ENCODE peak calls at places on chromosome 20, in ten cellular contexts. One of them, this sample, is unnamed.
A peak's percentile ranks its signal among the peaks of the same experiment; 100 is the strongest.

GRCh38 chr20:57089701-57090144 is 176.7 kb downstream of the BMP7 start:
- DNase-seq in stimulated activated effector memory CD8-positive, alpha-beta T cell treated with anti-CD3 and anti-CD28 coated beads, Interleukin-12 subunit alpha, Interleukin-12 subunit beta, amount 100 ng/mL, for 72 hours: peak; percentile 29
- DNase-seq in activated CD4-positive, alpha-beta T cell treated with anti-CD3 and anti-CD28 coated beads for 36 hours: peak; percentile 87
- DNase-seq in mesothelial cell of epicardium: peak; percentile 76
- DNase-seq in pancreas: peak; percentile 79
- DNase-seq in stimulated activated CD4-positive, alpha-beta T cell treated with anti-CD3 and anti-CD28 coated beads, Interleukin-15, amount 100 ng/mL, for 1 hour: peak; percentile 45
- DNase-seq in ascending aorta: no peak
- DNase-seq in NCI-H2171 treated with DMSO at 0.1 percent for 48 hours: peak; percentile 11
- DNase-seq in NCI-H1105: peak; percentile 52
- DNase-seq in progenitor cell of endocrine pancreas: peak; percentile 89
- DNase-seq in this sample: peak; percentile 75

GRCh38 chr20:38032585-38033329 is 499 bp downstream of the TTI1 start:
- DNase-seq in ascending aorta: no peak
- DNase-seq in mesothelial cell of epicardium: no peak
- DNase-seq in progenitor cell of endocrine pancreas: no peak
- DNase-seq in stimulated activated effector memory CD8-positive, alpha-beta T cell treated with anti-CD3 and anti-CD28 coated beads, Interleukin-12 subunit alpha, Interleukin-12 subunit beta, amount 100 ng/mL, for 72 hours: no peak
- DNase-seq in activated CD4-positive, alpha-beta T cell treated with anti-CD3 and anti-CD28 coated beads for 36 hours: peak; percentile 75
- DNase-seq in NCI-H1105: peak; percentile 64
- DNase-seq in NCI-H2171 treated with DMSO at 0.1 percent for 48 hours: no peak
- DNase-seq in stimulated activated CD4-positive, alpha-beta T cell treated with anti-CD3 and anti-CD28 coated beads, Interleukin-15, amount 100 ng/mL, for 1 hour: no peak
- DNase-seq in pancreas: no peak
- DNase-seq in this sample: no peak

GRCh38 chr20:3889489-3890409 is 562 bp downstream of the PANK2 start:
- DNase-seq in stimulated activated effector memory CD8-positive, alpha-beta T cell treated with anti-CD3 and anti-CD28 coated beads, Interleukin-12 subunit alpha, Interleukin-12 subunit beta, amount 100 ng/mL, for 72 hours: peak; percentile 31
- DNase-seq in activated CD4-positive, alpha-beta T cell treated with anti-CD3 and anti-CD28 coated beads for 36 hours: peak; percentile 67
- DNase-seq in NCI-H1105: peak; percentile 10
- DNase-seq in progenitor cell of endocrine pancreas: peak; percentile 15
- DNase-seq in mesothelial cell of epicardium: peak; percentile 26
- DNase-seq in ascending aorta: no peak
- DNase-seq in pancreas: peak; percentile 45
- DNase-seq in stimulated activated CD4-positive, alpha-beta T cell treated with anti-CD3 and anti-CD28 coated beads, Interleukin-15, amount 100 ng/mL, for 1 hour: peak; percentile 9
- DNase-seq in NCI-H2171 treated with DMSO at 0.1 percent for 48 hours: peak; percentile 81
- DNase-seq in this sample: peak; percentile 64

GRCh38 chr20:63940472-63941266 is 15.5 kb downstream of the UCKL1 start:
- DNase-seq in stimulated activated CD4-positive, alpha-beta T cell treated with anti-CD3 and anti-CD28 coated beads, Interleukin-15, amount 100 ng/mL, for 1 hour: no peak
- DNase-seq in activated CD4-positive, alpha-beta T cell treated with anti-CD3 and anti-CD28 coated beads for 36 hours: no peak
- DNase-seq in NCI-H1105: no peak
- DNase-seq in stimulated activated effector memory CD8-positive, alpha-beta T cell treated with anti-CD3 and anti-CD28 coated beads, Interleukin-12 subunit alpha, Interleukin-12 subunit beta, amount 100 ng/mL, for 72 hours: no peak
- DNase-seq in ascending aorta: no peak
- DNase-seq in mesothelial cell of epicardium: no peak
- DNase-seq in pancreas: peak; percentile 10
- DNase-seq in progenitor cell of endocrine pancreas: no peak
- DNase-seq in NCI-H2171 treated with DMSO at 0.1 percent for 48 hours: no peak
- DNase-seq in this sample: peak; percentile 30

GRCh38 chr20:1171461-1172093 is 13.2 kb downstream of the TMEM74B start:
- DNase-seq in activated CD4-positive, alpha-beta T cell treated with anti-CD3 and anti-CD28 coated beads for 36 hours: peak; percentile 54
- DNase-seq in ascending aorta: no peak
- DNase-seq in stimulated activated CD4-positive, alpha-beta T cell treated with anti-CD3 and anti-CD28 coated beads, Interleukin-15, amount 100 ng/mL, for 1 hour: no peak
- DNase-seq in stimulated activated effector memory CD8-positive, alpha-beta T cell treated with anti-CD3 and anti-CD28 coated beads, Interleukin-12 subunit alpha, Interleukin-12 subunit beta, amount 100 ng/mL, for 72 hours: no peak
- DNase-seq in pancreas: no peak
- DNase-seq in mesothelial cell of epicardium: no peak
- DNase-seq in NCI-H1105: no peak
- DNase-seq in NCI-H2171 treated with DMSO at 0.1 percent for 48 hours: no peak
- DNase-seq in progenitor cell of endocrine pancreas: peak; percentile 61
- DNase-seq in this sample: no peak

GRCh38 chr20:41308290-41308691 is 9.2 kb downstream of the ZHX3 start:
- DNase-seq in progenitor cell of endocrine pancreas: no peak
- DNase-seq in NCI-H1105: no peak
- DNase-seq in activated CD4-positive, alpha-beta T cell treated with anti-CD3 and anti-CD28 coated beads for 36 hours: no peak
- DNase-seq in stimulated activated CD4-positive, alpha-beta T cell treated with anti-CD3 and anti-CD28 coated beads, Interleukin-15, amount 100 ng/mL, for 1 hour: no peak
- DNase-seq in pancreas: no peak
- DNase-seq in mesothelial cell of epicardium: no peak
- DNase-seq in stimulated activated effector memory CD8-positive, alpha-beta T cell treated with anti-CD3 and anti-CD28 coated beads, Interleukin-12 subunit alpha, Interleukin-12 subunit beta, amount 100 ng/mL, for 72 hours: no peak
- DNase-seq in ascending aorta: no peak
- DNase-seq in NCI-H2171 treated with DMSO at 0.1 percent for 48 hours: no peak
- DNase-seq in this sample: no peak

GRCh38 chr20:719816-720215 is 44.2 kb upstream of the SCRT2 start:
- DNase-seq in ascending aorta: no peak
- DNase-seq in stimulated activated CD4-positive, alpha-beta T cell treated with anti-CD3 and anti-CD28 coated beads, Interleukin-15, amount 100 ng/mL, for 1 hour: no peak
- DNase-seq in mesothelial cell of epicardium: no peak
- DNase-seq in NCI-H2171 treated with DMSO at 0.1 percent for 48 hours: peak; percentile 91
- DNase-seq in pancreas: no peak
- DNase-seq in activated CD4-positive, alpha-beta T cell treated with anti-CD3 and anti-CD28 coated beads for 36 hours: no peak
- DNase-seq in stimulated activated effector memory CD8-positive, alpha-beta T cell treated with anti-CD3 and anti-CD28 coated beads, Interleukin-12 subunit alpha, Interleukin-12 subunit beta, amount 100 ng/mL, for 72 hours: no peak
- DNase-seq in NCI-H1105: no peak
- DNase-seq in progenitor cell of endocrine pancreas: no peak
- DNase-seq in this sample: no peak

GRCh38 chr20:63736893-63737689 is 627 bp downstream of the LIME1 start:
- DNase-seq in activated CD4-positive, alpha-beta T cell treated with anti-CD3 and anti-CD28 coated beads for 36 hours: peak; percentile 74
- DNase-seq in stimulated activated CD4-positive, alpha-beta T cell treated with anti-CD3 and anti-CD28 coated beads, Interleukin-15, amount 100 ng/mL, for 1 hour: no peak
- DNase-seq in ascending aorta: peak; percentile 63
- DNase-seq in stimulated activated effector memory CD8-positive, alpha-beta T cell treated with anti-CD3 and anti-CD28 coated beads, Interleukin-12 subunit alpha, Interleukin-12 subunit beta, amount 100 ng/mL, for 72 hours: peak; percentile 33
- DNase-seq in progenitor cell of endocrine pancreas: no peak
- DNase-seq in pancreas: peak; percentile 54
- DNase-seq in NCI-H1105: no peak
- DNase-seq in mesothelial cell of epicardium: no peak
- DNase-seq in NCI-H2171 treated with DMSO at 0.1 percent for 48 hours: peak; percentile 70
- DNase-seq in this sample: peak; percentile 71

GRCh38 chr20:58179083-58179431 is 49.4 kb downstream of the ANKRD60 start:
- DNase-seq in stimulated activated effector memory CD8-positive, alpha-beta T cell treated with anti-CD3 and anti-CD28 coated beads, Interleukin-12 subunit alpha, Interleukin-12 subunit beta, amount 100 ng/mL, for 72 hours: no peak
- DNase-seq in stimulated activated CD4-positive, alpha-beta T cell treated with anti-CD3 and anti-CD28 coated beads, Interleukin-15, amount 100 ng/mL, for 1 hour: no peak
- DNase-seq in NCI-H1105: no peak
- DNase-seq in progenitor cell of endocrine pancreas: no peak
- DNase-seq in activated CD4-positive, alpha-beta T cell treated with anti-CD3 and anti-CD28 coated beads for 36 hours: no peak
- DNase-seq in pancreas: no peak
- DNase-seq in mesothelial cell of epicardium: no peak
- DNase-seq in ascending aorta: no peak
- DNase-seq in NCI-H2171 treated with DMSO at 0.1 percent for 48 hours: no peak
- DNase-seq in this sample: no peak

GRCh38 chr20:38202982-38203293 is 37.9 kb upstream of the TGM2 start:
- DNase-seq in mesothelial cell of epicardium: no peak
- DNase-seq in NCI-H2171 treated with DMSO at 0.1 percent for 48 hours: no peak
- DNase-seq in stimulated activated effector memory CD8-positive, alpha-beta T cell treated with anti-CD3 and anti-CD28 coated beads, Interleukin-12 subunit alpha, Interleukin-12 subunit beta, amount 100 ng/mL, for 72 hours: no peak
- DNase-seq in activated CD4-positive, alpha-beta T cell treated with anti-CD3 and anti-CD28 coated beads for 36 hours: no peak
- DNase-seq in stimulated activated CD4-positive, alpha-beta T cell treated with anti-CD3 and anti-CD28 coated beads, Interleukin-15, amount 100 ng/mL, for 1 hour: no peak
- DNase-seq in pancreas: no peak
- DNase-seq in ascending aorta: no peak
- DNase-seq in progenitor cell of endocrine pancreas: no peak
- DNase-seq in NCI-H1105: no peak
- DNase-seq in this sample: no peak

GRCh38 chr20:60139663-60140446 is 181.6 kb downstream of the CDH26 start:
- DNase-seq in ascending aorta: no peak
- DNase-seq in NCI-H1105: no peak
- DNase-seq in mesothelial cell of epicardium: no peak
- DNase-seq in stimulated activated effector memory CD8-positive, alpha-beta T cell treated with anti-CD3 and anti-CD28 coated beads, Interleukin-12 subunit alpha, Interleukin-12 subunit beta, amount 100 ng/mL, for 72 hours: no peak
- DNase-seq in stimulated activated CD4-positive, alpha-beta T cell treated with anti-CD3 and anti-CD28 coated beads, Interleukin-15, amount 100 ng/mL, for 1 hour: no peak
- DNase-seq in progenitor cell of endocrine pancreas: no peak
- DNase-seq in pancreas: no peak
- DNase-seq in activated CD4-positive, alpha-beta T cell treated with anti-CD3 and anti-CD28 coated beads for 36 hours: no peak
- DNase-seq in NCI-H2171 treated with DMSO at 0.1 percent for 48 hours: no peak
- DNase-seq in this sample: no peak

GRCh38 chr20:45010399-45010828 is 44.1 kb downstream of the STK4 start:
- DNase-seq in NCI-H2171 treated with DMSO at 0.1 percent for 48 hours: no peak
- DNase-seq in progenitor cell of endocrine pancreas: no peak
- DNase-seq in stimulated activated effector memory CD8-positive, alpha-beta T cell treated with anti-CD3 and anti-CD28 coated beads, Interleukin-12 subunit alpha, Interleukin-12 subunit beta, amount 100 ng/mL, for 72 hours: no peak
- DNase-seq in stimulated activated CD4-positive, alpha-beta T cell treated with anti-CD3 and anti-CD28 coated beads, Interleukin-15, amount 100 ng/mL, for 1 hour: no peak
- DNase-seq in ascending aorta: no peak
- DNase-seq in pancreas: no peak
- DNase-seq in NCI-H1105: no peak
- DNase-seq in activated CD4-positive, alpha-beta T cell treated with anti-CD3 and anti-CD28 coated beads for 36 hours: no peak
- DNase-seq in mesothelial cell of epicardium: no peak
- DNase-seq in this sample: no peak

GRCh38 chr20:56202493-56203077 is 45.9 kb upstream of the MC3R start:
- DNase-seq in NCI-H2171 treated with DMSO at 0.1 percent for 48 hours: peak; percentile 4
- DNase-seq in NCI-H1105: no peak
- DNase-seq in stimulated activated effector memory CD8-positive, alpha-beta T cell treated with anti-CD3 and anti-CD28 coated beads, Interleukin-12 subunit alpha, Interleukin-12 subunit beta, amount 100 ng/mL, for 72 hours: no peak
- DNase-seq in pancreas: no peak
- DNase-seq in stimulated activated CD4-positive, alpha-beta T cell treated with anti-CD3 and anti-CD28 coated beads, Interleukin-15, amount 100 ng/mL, for 1 hour: no peak
- DNase-seq in activated CD4-positive, alpha-beta T cell treated with anti-CD3 and anti-CD28 coated beads for 36 hours: no peak
- DNase-seq in progenitor cell of endocrine pancreas: no peak
- DNase-seq in mesothelial cell of epicardium: no peak
- DNase-seq in ascending aorta: no peak
- DNase-seq in this sample: no peak

GRCh38 chr20:13525225-13525940 is 113.3 kb downstream of the TASP1 start:
- DNase-seq in NCI-H1105: no peak
- DNase-seq in pancreas: no peak
- DNase-seq in NCI-H2171 treated with DMSO at 0.1 percent for 48 hours: no peak
- DNase-seq in ascending aorta: no peak
- DNase-seq in mesothelial cell of epicardium: no peak
- DNase-seq in stimulated activated effector memory CD8-positive, alpha-beta T cell treated with anti-CD3 and anti-CD28 coated beads, Interleukin-12 subunit alpha, Interleukin-12 subunit beta, amount 100 ng/mL, for 72 hours: no peak
- DNase-seq in progenitor cell of endocrine pancreas: no peak
- DNase-seq in activated CD4-positive, alpha-beta T cell treated with anti-CD3 and anti-CD28 coated beads for 36 hours: no peak
- DNase-seq in stimulated activated CD4-positive, alpha-beta T cell treated with anti-CD3 and anti-CD28 coated beads, Interleukin-15, amount 100 ng/mL, for 1 hour: no peak
- DNase-seq in this sample: no peak

GRCh38 chr20:62394248-62395245 is 7.6 kb downstream of the RPS21 start:
- DNase-seq in stimulated activated effector memory CD8-positive, alpha-beta T cell treated with anti-CD3 and anti-CD28 coated beads, Interleukin-12 subunit alpha, Interleukin-12 subunit beta, amount 100 ng/mL, for 72 hours: no peak
- DNase-seq in stimulated activated CD4-positive, alpha-beta T cell treated with anti-CD3 and anti-CD28 coated beads, Interleukin-15, amount 100 ng/mL, for 1 hour: no peak
- DNase-seq in NCI-H1105: no peak
- DNase-seq in progenitor cell of endocrine pancreas: no peak
- DNase-seq in ascending aorta: no peak
- DNase-seq in activated CD4-positive, alpha-beta T cell treated with anti-CD3 and anti-CD28 coated beads for 36 hours: no peak
- DNase-seq in NCI-H2171 treated with DMSO at 0.1 percent for 48 hours: no peak
- DNase-seq in pancreas: no peak
- DNase-seq in mesothelial cell of epicardium: no peak
- DNase-seq in this sample: no peak

GRCh38 chr20:38023181-38024085 is 9.8 kb downstream of the TTI1 start:
- DNase-seq in stimulated activated effector memory CD8-positive, alpha-beta T cell treated with anti-CD3 and anti-CD28 coated beads, Interleukin-12 subunit alpha, Interleukin-12 subunit beta, amount 100 ng/mL, for 72 hours: no peak
- DNase-seq in ascending aorta: no peak
- DNase-seq in NCI-H2171 treated with DMSO at 0.1 percent for 48 hours: peak; percentile 88
- DNase-seq in activated CD4-positive, alpha-beta T cell treated with anti-CD3 and anti-CD28 coated beads for 36 hours: no peak
- DNase-seq in NCI-H1105: no peak
- DNase-seq in mesothelial cell of epicardium: no peak
- DNase-seq in pancreas: no peak
- DNase-seq in stimulated activated CD4-positive, alpha-beta T cell treated with anti-CD3 and anti-CD28 coated beads, Interleukin-15, amount 100 ng/mL, for 1 hour: no peak
- DNase-seq in progenitor cell of endocrine pancreas: no peak
- DNase-seq in this sample: no peak

GRCh38 chr20:9110916-9111432 is 42.1 kb downstream of the PLCB4 start:
- DNase-seq in mesothelial cell of epicardium: no peak
- DNase-seq in NCI-H1105: no peak
- DNase-seq in stimulated activated effector memory CD8-positive, alpha-beta T cell treated with anti-CD3 and anti-CD28 coated beads, Interleukin-12 subunit alpha, Interleukin-12 subunit beta, amount 100 ng/mL, for 72 hours: no peak
- DNase-seq in ascending aorta: no peak
- DNase-seq in activated CD4-positive, alpha-beta T cell treated with anti-CD3 and anti-CD28 coated beads for 36 hours: no peak
- DNase-seq in pancreas: no peak
- DNase-seq in NCI-H2171 treated with DMSO at 0.1 percent for 48 hours: no peak
- DNase-seq in stimulated activated CD4-positive, alpha-beta T cell treated with anti-CD3 and anti-CD28 coated beads, Interleukin-15, amount 100 ng/mL, for 1 hour: no peak
- DNase-seq in progenitor cell of endocrine pancreas: no peak
- DNase-seq in this sample: no peak

GRCh38 chr20:4076671-4077070 is 61.3 kb upstream of the RNF24 start:
- DNase-seq in stimulated activated CD4-positive, alpha-beta T cell treated with anti-CD3 and anti-CD28 coated beads, Interleukin-15, amount 100 ng/mL, for 1 hour: no peak
- DNase-seq in mesothelial cell of epicardium: no peak
- DNase-seq in activated CD4-positive, alpha-beta T cell treated with anti-CD3 and anti-CD28 coated beads for 36 hours: no peak
- DNase-seq in pancreas: no peak
- DNase-seq in ascending aorta: peak; percentile 71
- DNase-seq in NCI-H2171 treated with DMSO at 0.1 percent for 48 hours: no peak
- DNase-seq in progenitor cell of endocrine pancreas: no peak
- DNase-seq in stimulated activated effector memory CD8-positive, alpha-beta T cell treated with anti-CD3 and anti-CD28 coated beads, Interleukin-12 subunit alpha, Interleukin-12 subunit beta, amount 100 ng/mL, for 72 hours: no peak
- DNase-seq in NCI-H1105: no peak
- DNase-seq in this sample: no peak

GRCh38 chr20:13800728-13801134 is 15.9 kb downstream of the NDUFAF5 start:
- DNase-seq in stimulated activated CD4-positive, alpha-beta T cell treated with anti-CD3 and anti-CD28 coated beads, Interleukin-15, amount 100 ng/mL, for 1 hour: no peak
- DNase-seq in NCI-H1105: peak; percentile 97
- DNase-seq in ascending aorta: peak; percentile 75
- DNase-seq in mesothelial cell of epicardium: peak; percentile 30
- DNase-seq in activated CD4-positive, alpha-beta T cell treated with anti-CD3 and anti-CD28 coated beads for 36 hours: no peak
- DNase-seq in stimulated activated effector memory CD8-positive, alpha-beta T cell treated with anti-CD3 and anti-CD28 coated beads, Interleukin-12 subunit alpha, Interleukin-12 subunit beta, amount 100 ng/mL, for 72 hours: no peak
- DNase-seq in progenitor cell of endocrine pancreas: no peak
- DNase-seq in NCI-H2171 treated with DMSO at 0.1 percent for 48 hours: peak; percentile 99
- DNase-seq in pancreas: peak; percentile 95
- DNase-seq in this sample: peak; percentile 98

GRCh38 chr20:36184816-36185776 is 30.6 kb downstream of the EPB41L1 start:
- DNase-seq in stimulated activated CD4-positive, alpha-beta T cell treated with anti-CD3 and anti-CD28 coated beads, Interleukin-15, amount 100 ng/mL, for 1 hour: no peak
- DNase-seq in progenitor cell of endocrine pancreas: no peak
- DNase-seq in mesothelial cell of epicardium: no peak
- DNase-seq in stimulated activated effector memory CD8-positive, alpha-beta T cell treated with anti-CD3 and anti-CD28 coated beads, Interleukin-12 subunit alpha, Interleukin-12 subunit beta, amount 100 ng/mL, for 72 hours: no peak
- DNase-seq in activated CD4-positive, alpha-beta T cell treated with anti-CD3 and anti-CD28 coated beads for 36 hours: no peak
- DNase-seq in ascending aorta: no peak
- DNase-seq in NCI-H2171 treated with DMSO at 0.1 percent for 48 hours: no peak
- DNase-seq in NCI-H1105: no peak
- DNase-seq in pancreas: no peak
- DNase-seq in this sample: no peak

GRCh38 chr20:48564997-48565396 is 262.8 kb downstream of the PREX1 start:
- DNase-seq in stimulated activated CD4-positive, alpha-beta T cell treated with anti-CD3 and anti-CD28 coated beads, Interleukin-15, amount 100 ng/mL, for 1 hour: no peak
- DNase-seq in ascending aorta: no peak
- DNase-seq in mesothelial cell of epicardium: no peak
- DNase-seq in pancreas: no peak
- DNase-seq in stimulated activated effector memory CD8-positive, alpha-beta T cell treated with anti-CD3 and anti-CD28 coated beads, Interleukin-12 subunit alpha, Interleukin-12 subunit beta, amount 100 ng/mL, for 72 hours: no peak
- DNase-seq in progenitor cell of endocrine pancreas: no peak
- DNase-seq in NCI-H2171 treated with DMSO at 0.1 percent for 48 hours: no peak
- DNase-seq in NCI-H1105: no peak
- DNase-seq in activated CD4-positive, alpha-beta T cell treated with anti-CD3 and anti-CD28 coated beads for 36 hours: no peak
- DNase-seq in this sample: no peak

GRCh38 chr20:44071526-44072111 is 115.4 kb downstream of the JPH2 start:
- DNase-seq in NCI-H1105: no peak
- DNase-seq in NCI-H2171 treated with DMSO at 0.1 percent for 48 hours: no peak
- DNase-seq in pancreas: no peak
- DNase-seq in mesothelial cell of epicardium: no peak
- DNase-seq in ascending aorta: peak; percentile 50
- DNase-seq in activated CD4-positive, alpha-beta T cell treated with anti-CD3 and anti-CD28 coated beads for 36 hours: no peak
- DNase-seq in progenitor cell of endocrine pancreas: peak; percentile 6
- DNase-seq in stimulated activated effector memory CD8-positive, alpha-beta T cell treated with anti-CD3 and anti-CD28 coated beads, Interleukin-12 subunit alpha, Interleukin-12 subunit beta, amount 100 ng/mL, for 72 hours: no peak
- DNase-seq in stimulated activated CD4-positive, alpha-beta T cell treated with anti-CD3 and anti-CD28 coated beads, Interleukin-15, amount 100 ng/mL, for 1 hour: no peak
- DNase-seq in this sample: no peak

GRCh38 chr20:25527949-25528348 is 57.4 kb downstream of the NINL start:
- DNase-seq in NCI-H2171 treated with DMSO at 0.1 percent for 48 hours: no peak
- DNase-seq in NCI-H1105: no peak
- DNase-seq in mesothelial cell of epicardium: no peak
- DNase-seq in stimulated activated CD4-positive, alpha-beta T cell treated with anti-CD3 and anti-CD28 coated beads, Interleukin-15, amount 100 ng/mL, for 1 hour: no peak
- DNase-seq in activated CD4-positive, alpha-beta T cell treated with anti-CD3 and anti-CD28 coated beads for 36 hours: no peak
- DNase-seq in progenitor cell of endocrine pancreas: no peak
- DNase-seq in stimulated activated effector memory CD8-positive, alpha-beta T cell treated with anti-CD3 and anti-CD28 coated beads, Interleukin-12 subunit alpha, Interleukin-12 subunit beta, amount 100 ng/mL, for 72 hours: no peak
- DNase-seq in pancreas: no peak
- DNase-seq in ascending aorta: no peak
- DNase-seq in this sample: no peak

GRCh38 chr20:33793011-33793931 is 17.9 kb upstream of the CHMP4B start:
- DNase-seq in progenitor cell of endocrine pancreas: no peak
- DNase-seq in mesothelial cell of epicardium: no peak
- DNase-seq in NCI-H1105: no peak
- DNase-seq in ascending aorta: no peak
- DNase-seq in stimulated activated effector memory CD8-positive, alpha-beta T cell treated with anti-CD3 and anti-CD28 coated beads, Interleukin-12 subunit alpha, Interleukin-12 subunit beta, amount 100 ng/mL, for 72 hours: no peak
- DNase-seq in stimulated activated CD4-positive, alpha-beta T cell treated with anti-CD3 and anti-CD28 coated beads, Interleukin-15, amount 100 ng/mL, for 1 hour: no peak
- DNase-seq in NCI-H2171 treated with DMSO at 0.1 percent for 48 hours: no peak
- DNase-seq in activated CD4-positive, alpha-beta T cell treated with anti-CD3 and anti-CD28 coated beads for 36 hours: no peak
- DNase-seq in pancreas: no peak
- DNase-seq in this sample: no peak

GRCh38 chr20:25252686-25253421 is 5.0 kb downstream of the PYGB start:
- DNase-seq in ascending aorta: peak; percentile 40
- DNase-seq in pancreas: no peak
- DNase-seq in NCI-H2171 treated with DMSO at 0.1 percent for 48 hours: no peak
- DNase-seq in activated CD4-positive, alpha-beta T cell treated with anti-CD3 and anti-CD28 coated beads for 36 hours: no peak
- DNase-seq in stimulated activated effector memory CD8-positive, alpha-beta T cell treated with anti-CD3 and anti-CD28 coated beads, Interleukin-12 subunit alpha, Interleukin-12 subunit beta, amount 100 ng/mL, for 72 hours: no peak
- DNase-seq in stimulated activated CD4-positive, alpha-beta T cell treated with anti-CD3 and anti-CD28 coated beads, Interleukin-15, amount 100 ng/mL, for 1 hour: no peak
- DNase-seq in mesothelial cell of epicardium: no peak
- DNase-seq in NCI-H1105: peak; percentile 16
- DNase-seq in progenitor cell of endocrine pancreas: no peak
- DNase-seq in this sample: no peak

GRCh38 chr20:37522258-37523011 is 1.4 kb downstream of the NNAT start:
- DNase-seq in NCI-H2171 treated with DMSO at 0.1 percent for 48 hours: peak; percentile 42
- DNase-seq in activated CD4-positive, alpha-beta T cell treated with anti-CD3 and anti-CD28 coated beads for 36 hours: no peak
- DNase-seq in stimulated activated effector memory CD8-positive, alpha-beta T cell treated with anti-CD3 and anti-CD28 coated beads, Interleukin-12 subunit alpha, Interleukin-12 subunit beta, amount 100 ng/mL, for 72 hours: no peak
- DNase-seq in mesothelial cell of epicardium: no peak
- DNase-seq in NCI-H1105: no peak
- DNase-seq in ascending aorta: peak; percentile 61
- DNase-seq in pancreas: no peak
- DNase-seq in stimulated activated CD4-positive, alpha-beta T cell treated with anti-CD3 and anti-CD28 coated beads, Interleukin-15, amount 100 ng/mL, for 1 hour: no peak
- DNase-seq in progenitor cell of endocrine pancreas: no peak
- DNase-seq in this sample: peak; percentile 42

GRCh38 chr20:33113387-33113908 is 34.0 kb downstream of the BPIFB4 start:
- DNase-seq in stimulated activated effector memory CD8-positive, alpha-beta T cell treated with anti-CD3 and anti-CD28 coated beads, Interleukin-12 subunit alpha, Interleukin-12 subunit beta, amount 100 ng/mL, for 72 hours: no peak
- DNase-seq in NCI-H1105: no peak
- DNase-seq in ascending aorta: no peak
- DNase-seq in progenitor cell of endocrine pancreas: no peak
- DNase-seq in NCI-H2171 treated with DMSO at 0.1 percent for 48 hours: no peak
- DNase-seq in activated CD4-positive, alpha-beta T cell treated with anti-CD3 and anti-CD28 coated beads for 36 hours: no peak
- DNase-seq in mesothelial cell of epicardium: no peak
- DNase-seq in stimulated activated CD4-positive, alpha-beta T cell treated with anti-CD3 and anti-CD28 coated beads, Interleukin-15, amount 100 ng/mL, for 1 hour: no peak
- DNase-seq in pancreas: peak; percentile 81
- DNase-seq in this sample: no peak

GRCh38 chr20:34515484-34516037 is 661 bp upstream of the DYNLRB1 start:
- DNase-seq in stimulated activated CD4-positive, alpha-beta T cell treated with anti-CD3 and anti-CD28 coated beads, Interleukin-15, amount 100 ng/mL, for 1 hour: peak; percentile 54
- DNase-seq in ascending aorta: peak; percentile 72
- DNase-seq in mesothelial cell of epicardium: no peak
- DNase-seq in pancreas: peak; percentile 68
- DNase-seq in activated CD4-positive, alpha-beta T cell treated with anti-CD3 and anti-CD28 coated beads for 36 hours: peak; percentile 84
- DNase-seq in NCI-H2171 treated with DMSO at 0.1 percent for 48 hours: peak; percentile 97
- DNase-seq in stimulated activated effector memory CD8-positive, alpha-beta T cell treated with anti-CD3 and anti-CD28 coated beads, Interleukin-12 subunit alpha, Interleukin-12 subunit beta, amount 100 ng/mL, for 72 hours: peak; percentile 50
- DNase-seq in NCI-H1105: peak; percentile 68
- DNase-seq in progenitor cell of endocrine pancreas: peak; percentile 62
- DNase-seq in this sample: peak; percentile 47

This sample was measured in right lobe of liver.